ENCODE peak calls at places on chromosome 22, in nine cellular contexts. R is GOT3; D is stimulated activated CD4-positive, alpha-beta T cell treated with anti-CD3 and anti-CD28 coated beads, Interleukin-12 subunit alpha, Interleukin-12 subunit beta, amount 100 ng/mL, for 4 hours; C is RKO; T is stimulated activated CD8-positive, alpha-beta memory T cell treated with anti-CD3 and anti-CD28 coated beads, Interleukin-15, amount 100 ng/mL, for 24 hours; G is endothelial cell; F is SK-N-SH; O is cardiac septum; A is B cell. L is an unnamed sample.
A peak's percentile ranks its signal among the peaks of the same experiment; 100 is the strongest.

GRCh38 chr22:23841736-23842404 is 3.1 kb upstream of the DERL3 start:
- DNase-seq in R (no peak), D (no peak), C (no peak), T (no peak), G (no peak), F (peak; percentile 49), O (no peak), A (no peak), L (no peak)

GRCh38 chr22:44365832-44366231 is 53.1 kb upstream of the SHISAL1 start:
- DNase-seq in R (no peak), D (no peak), C (no peak), T (no peak), G (no peak), F (no peak), O (no peak), A (no peak), L (no peak)

GRCh38 chr22:33361581-33361980 is 303.4 kb upstream of the SYN3 start:
- DNase-seq in R (no peak), D (no peak), C (no peak), T (no peak), G (no peak), F (no peak), O (no peak), A (no peak), L (peak; percentile 78)

GRCh38 chr22:17831527-17832251 is 57.4 kb upstream of the BID start:
- DNase-seq in R (no peak), D (no peak), C (no peak), T (no peak), G (no peak), F (no peak), O (no peak), A (no peak), L (no peak)

GRCh38 chr22:48089601-48090331 is 1327.3 kb downstream of the TBC1D22A start:
- DNase-seq in R (no peak), D (no peak), C (no peak), T (no peak), G (no peak), F (no peak), O (peak; percentile 75), A (no peak), L (peak; percentile 83)

GRCh38 chr22:42116848-42117424 is 13.7 kb downstream of the CYP2D6 start:
- DNase-seq in R (no peak), D (no peak), C (no peak), T (no peak), G (no peak), F (no peak), O (no peak), A (no peak), L (no peak)

GRCh38 chr22:33504941-33505647 is 415.2 kb downstream of the LARGE1 start:
- DNase-seq in R (no peak), D (no peak), C (no peak), T (no peak), G (no peak), F (no peak), O (no peak), A (no peak), L (no peak)

GRCh38 chr22:44365196-44365802 is 52.5 kb upstream of the SHISAL1 start:
- DNase-seq in R (no peak), D (no peak), C (no peak), T (no peak), G (no peak), F (no peak), O (no peak), A (no peak), L (no peak)

GRCh38 chr22:26321469-26321913 is 107.6 kb upstream of the ASPHD2 start:
- DNase-seq in R (peak; percentile 58), D (no peak), C (peak; percentile 34), T (no peak), G (no peak), F (no peak), O (peak; percentile 81), A (no peak), L (peak; percentile 86)

GRCh38 chr22:36440429-36441002 is 40.9 kb downstream of the TXN2 start:
- DNase-seq in R (no peak), D (no peak), C (no peak), T (no peak), G (no peak), F (no peak), O (no peak), A (no peak), L (no peak)

GRCh38 chr22:31056986-31057599 is 24.0 kb upstream of the SMTN start:
- DNase-seq in R (no peak), D (no peak), C (no peak), T (no peak), G (no peak), F (no peak), O (no peak), A (no peak), L (no peak)

GRCh38 chr22:22867996-22868715 is 19.5 kb upstream of the IGLL5 start:
- DNase-seq in R (no peak), D (no peak), C (no peak), T (no peak), G (no peak), F (no peak), O (no peak), A (no peak), L (no peak)

GRCh38 chr22:39232246-39232645 is 12.5 kb downstream of the PDGFB start:
- DNase-seq in R (no peak), D (no peak), C (no peak), T (no peak), G (no peak), F (no peak), O (no peak), A (no peak), L (no peak)

GRCh38 chr22:32591620-32592019 is 117.0 kb downstream of the FBXO7 start:
- DNase-seq in R (no peak), D (no peak), C (no peak), T (no peak), G (no peak), F (no peak), O (no peak), A (no peak), L (no peak)

GRCh38 chr22:30301995-30302809 is 12.9 kb upstream of the CASTOR1 start:
- DNase-seq in R (no peak), D (no peak), C (no peak), T (no peak), G (no peak), F (no peak), O (peak; percentile 84), A (peak; percentile 84), L (peak; percentile 28)

GRCh38 chr22:19361501-19362103 is 69.9 kb downstream of the HIRA start:
- DNase-seq in R (no peak), D (no peak), C (no peak), T (no peak), G (no peak), F (no peak), O (no peak), A (peak; percentile 85), L (peak; percentile 78)

GRCh38 chr22:44645083-44645482 is 56.9 kb upstream of the PRR5 start:
- DNase-seq in R (no peak), D (no peak), C (no peak), T (no peak), G (no peak), F (peak; percentile 11), O (peak; percentile 15), A (no peak), L (no peak)

GRCh38 chr22:19066531-19067271 is 55.5 kb downstream of the DGCR2 start:
- DNase-seq in R (no peak), D (no peak), C (no peak), T (no peak), G (no peak), F (no peak), O (peak; percentile 67), A (no peak), L (no peak)

GRCh38 chr22:47837703-47838102 is 1075.3 kb downstream of the TBC1D22A start:
- DNase-seq in R (no peak), D (no peak), C (peak; percentile 47), T (no peak), G (peak; percentile 26), F (peak; percentile 20), O (peak; percentile 24), A (no peak), L (peak; percentile 14)